ENCODE peak calls at places on chromosome 4, in five cellular contexts. J is germinal center, R is GDM1, K is GM12892, N is RWPE2. M is an unnamed sample.

GRCh38 chr4:167222098-167222497 is 12.2 kb downstream of the SPOCK3 start:
- DNase-seq in N (no peak), R (no peak), J (no peak), K (no peak), M (no peak)

GRCh38 chr4:89549907-89550306 is 242.3 kb upstream of the GPRIN3 start:
- DNase-seq in N (no peak), R (no peak), J (no peak), K (no peak), M (no peak)

GRCh38 chr4:17867259-17867658 is 56.5 kb downstream of the NCAPG start:
- DNase-seq in R (no peak), K (no peak), N (no peak), J (no peak), M (no peak)

GRCh38 chr4:38674206-38675144 is 10.5 kb downstream of the KLF3 start:
- DNase-seq in N (no peak), J (no peak), K (no peak), R (peak; percentile 42), M (peak; percentile 30)

GRCh38 chr4:61086979-61087378 is 113.1 kb upstream of the ADGRL3 start:
- DNase-seq in R (no peak), N (no peak), K (no peak), J (no peak), M (no peak)

GRCh38 chr4:81346719-81347118 is 125.0 kb downstream of the RASGEF1B start:
- DNase-seq in J (no peak), R (no peak), K (no peak), N (no peak), M (no peak)

GRCh38 chr4:169420291-169420690 is 149.5 kb upstream of the SH3RF1 start:
- DNase-seq in N (no peak), K (no peak), R (no peak), J (no peak), M (no peak)

GRCh38 chr4:78971326-78971725 is 32.1 kb upstream of the PAQR3 start:
- DNase-seq in K (no peak), J (no peak), N (no peak), R (no peak), M (no peak)

GRCh38 chr4:88211473-88212252 is 53.2 kb upstream of the ABCG2 start:
- DNase-seq in R (peak; percentile 20), K (peak; percentile 8), J (peak; percentile 16), N (no peak), M (peak; percentile 28)

GRCh38 chr4:91064157-91064853 is 937.1 kb downstream of the CCSER1 start:
- DNase-seq in R (no peak), J (no peak), K (no peak), N (no peak), M (no peak)

GRCh38 chr4:107876096-107876495 is 51.4 kb downstream of the SGMS2 start:
- DNase-seq in R (no peak), J (no peak), N (no peak), K (no peak), M (no peak)

GRCh38 chr4:119016636-119017035 is 119.0 kb upstream of the MYOZ2 start:
- DNase-seq in R (no peak), J (no peak), K (no peak), N (no peak), M (no peak)

GRCh38 chr4:73978886-73979285 is 2.9 kb downstream of the PF4 start:
- DNase-seq in N (no peak), J (no peak), K (no peak), R (peak; percentile 13), M (no peak)

GRCh38 chr4:169416997-169417396 is 146.2 kb upstream of the SH3RF1 start:
- DNase-seq in J (no peak), R (no peak), K (no peak), N (no peak), M (no peak)

GRCh38 chr4:114495471-114495928 is 103.1 kb upstream of the UGT8 start:
- DNase-seq in K (no peak), N (no peak), J (no peak), R (no peak), M (no peak)

GRCh38 chr4:161564230-161564834 is 599.5 kb downstream of the FSTL5 start:
- DNase-seq in R (no peak), K (no peak), N (no peak), J (no peak), M (no peak)

GRCh38 chr4:169124661-169125060 is 114.6 kb upstream of the CBR4 start:
- DNase-seq in K (no peak), N (no peak), J (no peak), R (no peak), M (no peak)

GRCh38 chr4:105978684-105979296 is 83.5 kb downstream of the NPNT start:
- DNase-seq in N (no peak), K (no peak), J (no peak), R (no peak), M (no peak)

GRCh38 chr4:87311684-87312083 is 11.0 kb downstream of the HSD17B13 start:
- DNase-seq in N (no peak), K (no peak), J (no peak), R (no peak), M (no peak)

GRCh38 chr4:120633810-120634209 is 288.7 kb downstream of the PRDM5 start:
- DNase-seq in R (no peak), J (no peak), K (no peak), N (no peak), M (no peak)

GRCh38 chr4:169070895-169071218 is 60.8 kb upstream of the CBR4 start:
- DNase-seq in R (no peak), J (no peak), K (no peak), N (peak; percentile 79), M (no peak)

GRCh38 chr4:118680808-118681207 is 4.4 kb upstream of the METTL14 start:
- DNase-seq in R (no peak), N (no peak), K (no peak), J (no peak), M (no peak)

GRCh38 chr4:37471971-37472370 is 214.2 kb downstream of the RELL1 start:
- DNase-seq in R (no peak), K (no peak), J (no peak), N (no peak), M (no peak)

GRCh38 chr4:8541981-8542715 is 38.0 kb upstream of the GPR78 start:
- DNase-seq in K (peak; percentile 15), R (no peak), N (peak; percentile 42), J (no peak), M (no peak)

GRCh38 chr4:48949518-48950207 is 36.4 kb upstream of the CWH43 start:
- DNase-seq in R (no peak), K (no peak), N (no peak), J (no peak), M (no peak)

GRCh38 chr4:81512371-81512770 is 40.7 kb upstream of the RASGEF1B start:
- DNase-seq in J (no peak), R (no peak), K (no peak), N (no peak), M (no peak)

GRCh38 chr4:8832130-8832930 is 39.3 kb downstream of the HMX1 start:
- DNase-seq in J (no peak), R (no peak), N (peak; percentile 30), K (peak; percentile 1), M (no peak)

GRCh38 chr4:153522800-153523089 is 56.6 kb downstream of the TMEM131L start:
- DNase-seq in N (no peak), J (no peak), K (no peak), R (no peak), M (no peak)

GRCh38 chr4:108337923-108338322 is 169.2 kb upstream of the LEF1 start:
- DNase-seq in R (no peak), N (no peak), K (no peak), J (no peak), M (no peak)

GRCh38 chr4:89312066-89312465 is 4.5 kb upstream of the GPRIN3 start:
- DNase-seq in J (no peak), N (no peak), R (no peak), K (no peak), M (no peak)

GRCh38 chr4:70778888-70779422 is 57.2 kb downstream of the RUFY3 start:
- DNase-seq in R (no peak), N (no peak), K (no peak), J (no peak), M (no peak)

GRCh38 chr4:120007171-120007894 is 59.3 kb downstream of the MAD2L1 start:
- DNase-seq in J (no peak), R (no peak), K (no peak), N (no peak), M (no peak)

GRCh38 chr4:56215138-56215793 is 172.0 kb downstream of the AASDH start:
- DNase-seq in K (no peak), R (no peak), N (no peak), J (no peak), M (no peak)